ENCODE peak calls at places on chromosomes 13 and 19, in eight cellular contexts. E is tibial artery; X is lower lobe of right lung; Q is pancreas; O is CD4-positive, alpha-beta memory T cell; R is esophagus muscularis mucosa; L is left ventricle myocardium inferior; J is IMR-90. K is an unnamed sample.

GRCh38 chr13:105333416-105333815 is 1202.0 kb downstream of the EFNB2 start:
- DNase-seq in J (peak; percentile 29), L (no peak), O (no peak), E (no peak), Q (no peak), R (no peak), X (no peak), K (no peak)

GRCh38 chr13:102587916-102588315 is 8.9 kb upstream of the TPP2 start:
- DNase-seq in X (no peak), J (no peak), E (no peak), L (no peak), R (no peak), Q (no peak), O (no peak), K (no peak)

GRCh38 chr19:32234663-32235217 is 110.7 kb upstream of the ZNF507 start:
- DNase-seq in X (no peak), Q (no peak), J (no peak), E (no peak), O (no peak), R (peak; percentile 21), L (no peak), K (no peak)

GRCh38 chr13:114089341-114089740 is 43.1 kb downstream of the RASA3 start:
- DNase-seq in L (no peak), E (no peak), J (no peak), R (no peak), Q (no peak), X (no peak), O (peak; percentile 24), K (no peak)

GRCh38 chr19:1469936-1470863 is 8.8 kb downstream of the C19orf25 start:
- DNase-seq in J (no peak), E (no peak), L (peak; percentile 51), X (peak; percentile 64), R (no peak), O (peak; percentile 80), Q (no peak), K (peak; percentile 43)

GRCh38 chr13:100394005-100394695 is 194.4 kb downstream of the GGACT start:
- DNase-seq in E (no peak), L (no peak), Q (no peak), O (no peak), X (no peak), R (no peak), J (peak; percentile 92), K (no peak)

GRCh38 chr13:110339263-110339662 is 32.2 kb downstream of the COL4A2 start:
- DNase-seq in E (no peak), J (no peak), L (no peak), X (no peak), O (no peak), Q (no peak), R (no peak), K (no peak)

GRCh38 chr13:37075164-37075563 is 15.7 kb upstream of the SUPT20H start:
- DNase-seq in X (no peak), E (no peak), L (no peak), Q (no peak), O (no peak), J (no peak), R (no peak), K (no peak)

GRCh38 chr19:3123088-3123721 is 12.6 kb upstream of the GNA15 start:
- DNase-seq in E (no peak), Q (no peak), L (no peak), J (no peak), O (no peak), X (no peak), R (no peak), K (no peak)

GRCh38 chr19:54035215-54036178 is 28.2 kb downstream of the VSTM1 start:
- DNase-seq in X (no peak), J (peak; percentile 78), R (no peak), O (no peak), L (no peak), E (no peak), Q (no peak), K (no peak)
- H3K27ac ChIP-seq in X (no peak overlapping the region), J (peak overlapping the region; percentile 89), R (no peak overlapping the region), O (no peak overlapping the region), L (no peak overlapping the region), E (no peak overlapping the region), Q (no peak overlapping the region), K (no peak overlapping the region)

GRCh38 chr13:107842562-107843180 is 372.7 kb downstream of the LIG4 start:
- DNase-seq in L (no peak), O (no peak), J (peak; percentile 58), Q (no peak), R (no peak), E (no peak), X (no peak), K (no peak)
- H3K4me1 ChIP-seq in L (no peaks in the 10 kb centered on the region), O (no peaks in the 10 kb centered on the region), J (peaks cover 10% of the 10 kb centered on the region), Q (no peaks in the 10 kb centered on the region), R (no peaks in the 10 kb centered on the region), E (no peaks in the 10 kb centered on the region), X (no peaks in the 10 kb centered on the region), K (no peaks in the 10 kb centered on the region)

GRCh38 chr19:35021596-35021995 is 8.7 kb upstream of the SCN1B start:
- DNase-seq in E (no peak), L (no peak), Q (no peak), X (no peak), O (no peak), R (no peak), J (no peak), K (no peak)
- H3K27ac ChIP-seq in E (no peak overlapping the region), L (no peak overlapping the region), Q (no peak overlapping the region), X (no peak overlapping the region), O (no peak overlapping the region), R (no peak overlapping the region), J (no peak overlapping the region), K (no peak overlapping the region)

GRCh38 chr13:45219938-45220375 is 19.1 kb upstream of the KCTD4 start:
- DNase-seq in J (peak; percentile 44), L (no peak), X (no peak), Q (no peak), O (no peak), E (no peak), R (no peak), K (no peak)
- H3K4me1 ChIP-seq in J (peaks cover 2% of the 10 kb centered on the region), L (peaks cover 30% of the 10 kb centered on the region), X (peaks cover 7% of the 10 kb centered on the region), Q (peaks cover 8% of the 10 kb centered on the region), O (no peaks in the 10 kb centered on the region), E (no peaks in the 10 kb centered on the region), R (peaks cover 12% of the 10 kb centered on the region), K (peaks cover 5% of the 10 kb centered on the region)

DNA sequence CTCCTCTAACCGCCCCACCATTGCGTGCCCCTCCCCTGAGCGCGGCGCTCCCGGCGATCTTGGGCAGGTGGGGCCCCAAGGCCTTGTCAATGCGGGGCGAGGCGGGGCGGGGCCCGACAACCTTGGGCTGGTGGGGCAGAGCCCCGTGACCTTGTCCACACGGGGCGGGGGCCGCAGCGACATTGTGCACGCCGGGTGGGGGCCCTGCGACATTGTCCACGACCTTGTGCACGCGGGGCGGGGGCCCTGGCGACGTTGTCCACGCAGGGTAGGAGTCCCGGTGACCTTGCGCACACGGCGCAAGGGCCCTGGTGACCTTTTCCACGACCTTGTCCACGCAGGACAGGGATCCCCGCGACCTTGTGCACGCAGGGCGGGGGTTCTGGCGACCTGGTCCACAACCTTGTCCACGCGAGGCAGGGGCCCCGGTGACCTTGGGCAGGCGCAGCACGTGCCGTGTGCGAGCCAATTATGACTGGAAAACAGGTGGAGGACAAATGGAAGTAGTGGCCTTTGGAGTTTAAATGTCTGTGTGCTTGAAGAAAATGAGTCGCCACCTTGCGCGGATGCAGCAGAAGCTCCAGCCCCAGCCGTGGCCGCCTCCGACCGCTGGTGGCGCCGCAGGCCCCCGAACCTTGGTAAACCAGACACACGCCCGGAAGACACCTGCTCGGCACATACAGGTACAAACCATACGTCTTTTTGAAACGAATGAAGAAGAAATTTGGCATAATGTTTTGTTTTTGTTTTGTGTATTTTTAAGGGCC is 62.6 kb downstream of the LATS2 start:
- DNase-seq in R (no peak), J (no peak), X (no peak), E (peak; percentile 9), O (no peak), L (no peak), Q (no peak), K (no peak)
- H3K27ac ChIP-seq in R (peak overlapping the region; percentile 46), J (peak overlapping the region; percentile 92), X (no peak overlapping the region), E (no peak overlapping the region), O (no peak overlapping the region), L (peak overlapping the region; percentile 46), Q (no peak overlapping the region), K (peak overlapping the region; percentile 38)

DNA sequence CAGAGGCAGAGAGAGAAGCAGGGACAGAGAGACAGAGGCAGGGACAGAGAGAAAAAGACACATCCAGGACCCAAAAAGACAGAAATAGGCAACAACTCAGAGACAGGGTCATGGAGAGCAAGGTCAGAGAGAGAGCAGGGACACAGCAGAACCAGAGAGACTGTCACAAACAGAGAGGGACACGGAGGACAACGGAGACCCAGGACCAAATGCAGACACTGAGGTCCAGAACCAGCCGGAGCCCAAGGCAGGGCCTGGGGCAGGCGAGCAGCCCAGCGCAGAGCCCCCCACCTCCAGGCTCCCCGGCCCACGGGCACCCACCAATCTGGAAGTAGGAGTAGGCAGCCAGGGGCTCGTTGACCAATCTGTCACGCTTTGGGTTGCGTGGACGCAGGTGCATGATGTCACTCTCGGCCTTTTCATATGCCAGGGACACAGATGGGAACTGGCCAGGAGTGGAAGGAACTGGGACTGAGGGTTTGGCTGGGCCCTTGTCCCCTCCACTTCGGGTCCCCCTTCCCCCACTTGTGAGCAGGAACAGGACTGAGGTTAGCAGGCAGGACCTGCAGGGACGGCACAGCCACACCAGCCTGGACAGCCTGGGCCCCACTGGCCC is 8.1 kb downstream of the TMEM147 start:
- DNase-seq in R (no peak), J (no peak), X (no peak), Q (no peak), E (no peak), L (no peak), O (no peak), K (no peak)
- H3K4me1 ChIP-seq in R (peaks cover 12% of the 10 kb centered on the region), J (no peaks in the 10 kb centered on the region), X (peaks cover 7% of the 10 kb centered on the region), Q (no peaks in the 10 kb centered on the region), E (peaks cover 6% of the 10 kb centered on the region), L (peaks cover 11% of the 10 kb centered on the region), O (peaks cover 7% of the 10 kb centered on the region), K (no peaks in the 10 kb centered on the region)

DNA sequence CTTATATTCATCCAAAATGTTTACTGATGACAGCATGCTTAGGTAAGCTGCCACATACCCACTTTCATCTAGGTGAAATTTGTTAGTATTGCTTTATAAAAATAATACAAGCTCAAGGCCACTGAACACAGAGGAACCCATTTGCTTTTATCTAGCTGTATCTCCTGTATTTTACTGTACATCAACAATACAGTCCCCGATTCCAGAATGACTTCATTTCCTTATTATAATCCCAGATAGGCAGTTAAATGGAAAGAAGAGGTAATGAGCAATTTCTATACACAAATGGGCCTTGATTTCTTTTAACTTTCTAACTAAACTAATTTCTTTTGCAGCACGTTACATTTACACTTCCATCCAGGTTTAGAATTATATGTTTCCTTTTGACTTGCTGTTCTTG is 86.2 kb downstream of the SHISA2 start:
- DNase-seq in L (no peak), E (no peak), Q (no peak), O (no peak), J (no peak), R (no peak), X (no peak), K (no peak)
- H3K27ac ChIP-seq in L (no peak overlapping the region), E (no peak overlapping the region), Q (no peak overlapping the region), O (no peak overlapping the region), J (no peak overlapping the region), R (no peak overlapping the region), X (no peak overlapping the region), K (no peak overlapping the region)

GRCh38 chr19:54201980-54202379 is 1.3 kb downstream of the RPS9 start:
- DNase-seq in Q (no peak), R (no peak), E (no peak), X (no peak), O (no peak), J (no peak), L (no peak), K (no peak)
- H3K4me1 ChIP-seq in Q (peaks cover 37% of the 10 kb centered on the region), R (peaks cover 64% of the 10 kb centered on the region), E (peaks cover 37% of the 10 kb centered on the region), X (peaks cover 65% of the 10 kb centered on the region), O (peaks cover 62% of the 10 kb centered on the region), J (peaks cover 7% of the 10 kb centered on the region), L (peaks cover 72% of the 10 kb centered on the region), K (peaks cover 5% of the 10 kb centered on the region)

K was measured in breast epithelium.